ENCODE peak calls at places on chromosomes 5 and 9, in four cellular contexts. G is neural progenitor cell; B is CD4-positive, CD25-positive, alpha-beta regulatory T cell; F is AG04450. S is an unnamed sample.

GRCh38 chr5:172223901-172224873 is 30.2 kb downstream of the EFCAB9 start:
- DNase-seq in G (peak; percentile 56), B (no peak), F (no peak), S (no peak)

GRCh38 chr5:98927988-98928801 is 612 bp downstream of the CHD1 start:
- DNase-seq in B (no peak), F (no peak), G (peak; percentile 80), S (peak; percentile 58)

GRCh38 chr9:112029921-112030444 is 133.4 kb downstream of the UGCG start:
- DNase-seq in B (peak; percentile 48), F (peak; percentile 52), G (peak; percentile 19), S (no peak)

GRCh38 chr9:111588846-111589245 is 10.6 kb downstream of the PTGR1 start:
- DNase-seq in B (no peak), F (no peak), G (no peak), S (no peak)

GRCh38 chr5:74502479-74502950 is 138.0 kb downstream of the ENC1 start:
- DNase-seq in B (no peak), G (no peak), F (no peak), S (no peak)

GRCh38 chr5:63958654-63959053 is 3.6 kb downstream of the HTR1A start:
- DNase-seq in G (peak; percentile 65), B (no peak), F (no peak), S (no peak)

GRCh38 chr9:124489222-124489621 is 18.0 kb downstream of the NR5A1 start:
- DNase-seq in B (no peak), F (no peak), G (no peak), S (no peak)

GRCh38 chr5:15943487-15943886 is 236.1 kb downstream of the MARCHF11 start:
- DNase-seq in F (no peak), B (no peak), G (no peak), S (no peak)

GRCh38 chr9:117783828-117784227 is 79.6 kb downstream of the TLR4 start:
- DNase-seq in B (peak; percentile 32), F (no peak), G (no peak), S (no peak)

GRCh38 chr9:113650207-113651131 is 186.9 kb downstream of the RGS3 start:
- DNase-seq in F (no peak), G (no peak), B (no peak), S (no peak)

GRCh38 chr9:100473271-100474081 is 527 bp downstream of the TMEFF1 start:
- DNase-seq in G (peak; percentile 80), B (peak; percentile 10), F (no peak), S (peak; percentile 56)

GRCh38 chr9:12426198-12426864 is 266.9 kb upstream of the TYRP1 start:
- DNase-seq in F (no peak), B (no peak), G (peak; percentile 38), S (no peak)

GRCh38 chr9:98907055-98907454 is 36.7 kb upstream of the COL15A1 start:
- DNase-seq in F (no peak), B (no peak), G (no peak), S (no peak)

GRCh38 chr5:173328896-173329369 is 719 bp upstream of the STC2 start:
- DNase-seq in F (no peak), G (peak; percentile 69), B (no peak), S (no peak)

DNA sequence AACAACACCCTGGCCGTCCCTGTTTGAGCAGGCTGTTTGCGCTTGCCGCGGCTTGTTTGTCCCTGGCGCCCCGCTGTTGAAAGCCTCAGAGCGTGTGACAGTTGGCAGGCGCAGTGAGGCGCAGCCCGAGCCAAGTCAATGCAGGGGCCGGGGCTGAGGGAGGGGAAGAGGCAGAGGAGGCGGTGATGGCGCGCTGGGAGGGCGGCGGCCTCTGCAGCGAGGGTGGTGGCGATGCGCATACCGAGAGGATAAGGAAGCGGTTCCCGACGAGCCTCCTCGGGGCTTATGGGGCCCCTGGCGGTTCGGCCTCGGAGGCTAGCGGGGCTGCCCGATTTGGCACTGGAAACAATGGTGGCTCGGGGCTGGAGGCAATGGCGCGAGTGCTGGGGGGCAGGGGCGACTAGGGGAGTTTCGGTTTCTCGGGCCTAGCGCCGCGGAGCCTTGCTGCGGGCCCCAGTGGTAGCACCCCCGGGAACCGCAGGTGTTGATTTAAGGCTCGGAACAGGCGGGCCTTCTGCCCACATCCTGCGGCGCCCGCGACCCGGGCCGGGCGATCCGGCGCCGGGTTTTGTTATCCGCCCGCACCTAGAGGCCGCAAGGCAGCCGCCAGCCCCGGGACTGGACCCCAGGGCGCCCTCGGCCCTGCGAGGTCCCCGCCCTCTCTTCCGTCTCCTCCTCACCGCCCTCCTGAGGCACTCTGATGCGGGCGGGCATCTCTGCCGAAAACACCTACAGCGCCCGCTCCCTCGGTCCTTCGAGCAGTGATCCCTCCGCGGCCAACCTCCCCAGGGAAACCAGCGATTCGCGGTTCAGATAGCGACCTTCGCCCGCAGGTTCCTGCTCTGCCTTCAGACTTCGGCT is 955 bp upstream of the LNPEP start:
- DNase-seq in F (peak; percentile 83), B (peak; percentile 97), G (peak; percentile 95), S (peak; percentile 94)
- H3K27ac ChIP-seq in F (peak overlapping the region; percentile 97), B (peak overlapping the region; percentile 95), G (peak overlapping the region; percentile 81), S (peak overlapping the region; percentile 99)

GRCh38 chr9:32423371-32423770 is 38.9 kb downstream of the ACO1 start:
- DNase-seq in B (no peak), G (no peak), F (peak; percentile 44), S (no peak)
- H3K27ac ChIP-seq in B (no peak overlapping the region), G (no peak overlapping the region), F (peak overlapping the region; percentile 49), S (no peak overlapping the region)

GRCh38 chr5:123719004-123719403 is 207.0 kb downstream of the CSNK1G3 start:
- DNase-seq in G (peak; percentile 18), B (no peak), F (no peak), S (no peak)
- H3K27ac ChIP-seq in G (no peak overlapping the region), B (no peak overlapping the region), F (no peak overlapping the region), S (no peak overlapping the region)

GRCh38 chr9:134370213-134370492 is 43.9 kb downstream of the RXRA start:
- DNase-seq in B (no peak), G (no peak), F (no peak), S (peak; percentile 22)
- H3K27ac ChIP-seq in B (no peak overlapping the region), G (no peak overlapping the region), F (no peak overlapping the region), S (no peak overlapping the region)

S was measured in substantia nigra.